ENCODE peak calls at places on chromosomes 4 and X, in eight cellular contexts. One of them, this sample, is unnamed.

GRCh38 chr4:113548303-113548702 is 213.2 kb downstream of the CAMK2D start:
- DNase-seq in left ventricle myocardium inferior: no peak
- DNase-seq in CD8-positive, alpha-beta T cell: no peak
- DNase-seq in cardiac muscle cell: no peak
- DNase-seq in adrenal gland: no peak
- DNase-seq in A549: no peak
- DNase-seq in IMR-90: no peak
- DNase-seq in HCT116: no peak
- DNase-seq in this sample: no peak

GRCh38 chr4:52718123-52718522 is 33.1 kb downstream of the ERVMER34-1 start:
- DNase-seq in left ventricle myocardium inferior: no peak
- DNase-seq in CD8-positive, alpha-beta T cell: no peak
- DNase-seq in cardiac muscle cell: no peak
- DNase-seq in adrenal gland: peak; percentile 35
- DNase-seq in A549: no peak
- DNase-seq in IMR-90: peak; percentile 49
- DNase-seq in HCT116: no peak
- DNase-seq in this sample: no peak

GRCh38 chr4:27716693-27717505 is 856.3 kb downstream of the STIM2 start:
- DNase-seq in left ventricle myocardium inferior: no peak
- DNase-seq in CD8-positive, alpha-beta T cell: no peak
- DNase-seq in cardiac muscle cell: peak; percentile 2
- DNase-seq in adrenal gland: no peak
- DNase-seq in A549: no peak
- DNase-seq in IMR-90: no peak
- DNase-seq in HCT116: no peak
- DNase-seq in this sample: no peak

GRCh38 chr4:26893491-26893890 is 32.9 kb downstream of the STIM2 start:
- DNase-seq in left ventricle myocardium inferior: no peak
- DNase-seq in CD8-positive, alpha-beta T cell: no peak
- DNase-seq in cardiac muscle cell: no peak
- DNase-seq in adrenal gland: no peak
- DNase-seq in A549: no peak
- DNase-seq in IMR-90: peak; percentile 38
- DNase-seq in HCT116: no peak
- DNase-seq in this sample: no peak

GRCh38 chr4:42167709-42168108 is 15.3 kb upstream of the BEND4 start:
- DNase-seq in left ventricle myocardium inferior: no peak
- DNase-seq in CD8-positive, alpha-beta T cell: no peak
- DNase-seq in cardiac muscle cell: no peak
- DNase-seq in adrenal gland: no peak
- DNase-seq in A549: no peak
- DNase-seq in IMR-90: no peak
- DNase-seq in HCT116: no peak
- DNase-seq in this sample: no peak

GRCh38 chr4:4787421-4787820 is 72.0 kb upstream of the MSX1 start:
- DNase-seq in left ventricle myocardium inferior: no peak
- DNase-seq in CD8-positive, alpha-beta T cell: no peak
- DNase-seq in cardiac muscle cell: no peak
- DNase-seq in adrenal gland: no peak
- DNase-seq in A549: no peak
- DNase-seq in IMR-90: no peak
- DNase-seq in HCT116: no peak
- DNase-seq in this sample: no peak

GRCh38 chrX:131841496-131842410 is 181.3 kb upstream of the STK26 start:
- DNase-seq in left ventricle myocardium inferior: no peak
- DNase-seq in CD8-positive, alpha-beta T cell: peak; percentile 13
- DNase-seq in cardiac muscle cell: peak; percentile 75
- DNase-seq in adrenal gland: peak; percentile 41
- DNase-seq in A549: peak; percentile 50
- DNase-seq in IMR-90: peak; percentile 38
- DNase-seq in HCT116: peak; percentile 40
- DNase-seq in this sample: no peak

GRCh38 chr4:61785766-61786165 is 585.6 kb downstream of the ADGRL3 start:
- DNase-seq in left ventricle myocardium inferior: no peak
- DNase-seq in CD8-positive, alpha-beta T cell: no peak
- DNase-seq in cardiac muscle cell: no peak
- DNase-seq in adrenal gland: no peak
- DNase-seq in A549: no peak
- DNase-seq in IMR-90: no peak
- DNase-seq in HCT116: no peak
- DNase-seq in this sample: no peak

GRCh38 chrX:11619426-11619825 is 46.3 kb downstream of the ARHGAP6 start:
- DNase-seq in left ventricle myocardium inferior: no peak
- DNase-seq in CD8-positive, alpha-beta T cell: no peak
- DNase-seq in cardiac muscle cell: no peak
- DNase-seq in adrenal gland: no peak
- DNase-seq in A549: no peak
- DNase-seq in IMR-90: peak; percentile 12
- DNase-seq in HCT116: no peak
- DNase-seq in this sample: no peak

GRCh38 chr4:40848251-40848650 is 98.5 kb downstream of the NSUN7 start:
- DNase-seq in left ventricle myocardium inferior: no peak
- DNase-seq in CD8-positive, alpha-beta T cell: no peak
- DNase-seq in cardiac muscle cell: no peak
- DNase-seq in adrenal gland: no peak
- DNase-seq in A549: no peak
- DNase-seq in IMR-90: peak; percentile 16
- DNase-seq in HCT116: no peak
- DNase-seq in this sample: no peak

GRCh38 chr4:183300070-183300469 is 20.0 kb downstream of the CLDN22 start:
- DNase-seq in left ventricle myocardium inferior: no peak
- DNase-seq in CD8-positive, alpha-beta T cell: no peak
- DNase-seq in cardiac muscle cell: no peak
- DNase-seq in adrenal gland: no peak
- DNase-seq in A549: no peak
- DNase-seq in IMR-90: peak; percentile 75
- DNase-seq in HCT116: no peak
- DNase-seq in this sample: no peak

GRCh38 chr4:10659251-10659650 is 25.3 kb downstream of the CLNK start:
- DNase-seq in left ventricle myocardium inferior: no peak
- DNase-seq in CD8-positive, alpha-beta T cell: no peak
- DNase-seq in cardiac muscle cell: no peak
- DNase-seq in adrenal gland: no peak
- DNase-seq in A549: no peak
- DNase-seq in IMR-90: no peak
- DNase-seq in HCT116: no peak
- DNase-seq in this sample: no peak

GRCh38 chr4:173217727-173218126 is 49.1 kb downstream of the GALNT7 start:
- DNase-seq in left ventricle myocardium inferior: no peak
- DNase-seq in CD8-positive, alpha-beta T cell: no peak
- DNase-seq in cardiac muscle cell: no peak
- DNase-seq in adrenal gland: no peak
- DNase-seq in A549: no peak
- DNase-seq in IMR-90: peak; percentile 83
- DNase-seq in HCT116: no peak
- DNase-seq in this sample: no peak

GRCh38 chrX:107674480-107675364 is 46.4 kb downstream of the PRPS1 start:
- DNase-seq in left ventricle myocardium inferior: peak; percentile 71
- DNase-seq in CD8-positive, alpha-beta T cell: peak; percentile 44
- DNase-seq in cardiac muscle cell: no peak
- DNase-seq in adrenal gland: peak; percentile 37
- DNase-seq in A549: no peak
- DNase-seq in IMR-90: no peak
- DNase-seq in HCT116: no peak
- DNase-seq in this sample: peak; percentile 58

GRCh38 chr4:67723949-67724348 is 23.0 kb upstream of the UBA6 start:
- DNase-seq in left ventricle myocardium inferior: no peak
- DNase-seq in CD8-positive, alpha-beta T cell: no peak
- DNase-seq in cardiac muscle cell: no peak
- DNase-seq in adrenal gland: no peak
- DNase-seq in A549: no peak
- DNase-seq in IMR-90: no peak
- DNase-seq in HCT116: no peak
- DNase-seq in this sample: no peak

GRCh38 chr4:143626134-143626859 is 74.2 kb downstream of the FREM3 start:
- DNase-seq in left ventricle myocardium inferior: peak; percentile 68
- DNase-seq in CD8-positive, alpha-beta T cell: no peak
- DNase-seq in cardiac muscle cell: no peak
- DNase-seq in adrenal gland: peak; percentile 40
- DNase-seq in A549: no peak
- DNase-seq in IMR-90: no peak
- DNase-seq in HCT116: no peak
- DNase-seq in this sample: peak; percentile 79

GRCh38 chrX:70168238-70169188 is 8.8 kb upstream of the DGAT2L6 start:
- DNase-seq in left ventricle myocardium inferior: no peak
- DNase-seq in CD8-positive, alpha-beta T cell: no peak
- DNase-seq in cardiac muscle cell: peak; percentile 10
- DNase-seq in adrenal gland: no peak
- DNase-seq in A549: peak; percentile 53
- DNase-seq in IMR-90: peak; percentile 77
- DNase-seq in HCT116: peak; percentile 3
- DNase-seq in this sample: peak; percentile 35

GRCh38 chr4:60365176-60365575 is 835.0 kb upstream of the ADGRL3 start:
- DNase-seq in left ventricle myocardium inferior: no peak
- DNase-seq in CD8-positive, alpha-beta T cell: no peak
- DNase-seq in cardiac muscle cell: no peak
- DNase-seq in adrenal gland: no peak
- DNase-seq in A549: no peak
- DNase-seq in IMR-90: no peak
- DNase-seq in HCT116: no peak
- DNase-seq in this sample: no peak

GRCh38 chr4:127601029-127601428 is 31.7 kb upstream of the INTU start:
- DNase-seq in left ventricle myocardium inferior: no peak
- DNase-seq in CD8-positive, alpha-beta T cell: no peak
- DNase-seq in cardiac muscle cell: no peak
- DNase-seq in adrenal gland: no peak
- DNase-seq in A549: no peak
- DNase-seq in IMR-90: peak; percentile 43
- DNase-seq in HCT116: no peak
- DNase-seq in this sample: no peak

GRCh38 chrX:55389376-55389775 is 62.6 kb upstream of the MAGEH1 start:
- DNase-seq in left ventricle myocardium inferior: no peak
- DNase-seq in CD8-positive, alpha-beta T cell: no peak
- DNase-seq in cardiac muscle cell: no peak
- DNase-seq in adrenal gland: no peak
- DNase-seq in A549: no peak
- DNase-seq in IMR-90: no peak
- DNase-seq in HCT116: no peak
- DNase-seq in this sample: no peak
- H3K9me3 ChIP-seq in left ventricle myocardium inferior: no peaks in the 10 kb centered on the region
- H3K9me3 ChIP-seq in CD8-positive, alpha-beta T cell: no peaks in the 10 kb centered on the region
- H3K9me3 ChIP-seq in cardiac muscle cell: no peaks in the 10 kb centered on the region
- H3K9me3 ChIP-seq in adrenal gland: no peaks in the 10 kb centered on the region
- H3K9me3 ChIP-seq in A549: no peaks in the 10 kb centered on the region
- H3K9me3 ChIP-seq in IMR-90: no peaks in the 10 kb centered on the region
- H3K9me3 ChIP-seq in HCT116: no peaks in the 10 kb centered on the region
- H3K9me3 ChIP-seq in this sample: no peaks in the 10 kb centered on the region

GRCh38 chr4:155615054-155615887 is 51.4 kb upstream of the GUCY1A1 start:
- DNase-seq in left ventricle myocardium inferior: no peak
- DNase-seq in CD8-positive, alpha-beta T cell: no peak
- DNase-seq in cardiac muscle cell: no peak
- DNase-seq in adrenal gland: no peak
- DNase-seq in A549: no peak
- DNase-seq in IMR-90: no peak
- DNase-seq in HCT116: no peak
- DNase-seq in this sample: no peak
- TF ChIP-seq CTCF in left ventricle myocardium inferior: no peak
- TF ChIP-seq CTCF in CD8-positive, alpha-beta T cell: no peak
- TF ChIP-seq CTCF in cardiac muscle cell: no peak
- TF ChIP-seq CTCF in adrenal gland: no peak
- TF ChIP-seq CTCF in A549: no peak
- TF ChIP-seq CTCF in IMR-90: no peak
- TF ChIP-seq CTCF in HCT116: no peak
- TF ChIP-seq CTCF in this sample: no peak

GRCh38 chr4:185322805-185323204 is 72.9 kb downstream of the LRP2BP start:
- DNase-seq in left ventricle myocardium inferior: no peak
- DNase-seq in CD8-positive, alpha-beta T cell: no peak
- DNase-seq in cardiac muscle cell: no peak
- DNase-seq in adrenal gland: no peak
- DNase-seq in A549: no peak
- DNase-seq in IMR-90: no peak
- DNase-seq in HCT116: no peak
- DNase-seq in this sample: no peak

GRCh38 chr4:185332575-185333464 is 62.9 kb downstream of the LRP2BP start:
- DNase-seq in left ventricle myocardium inferior: no peak
- DNase-seq in CD8-positive, alpha-beta T cell: no peak
- DNase-seq in cardiac muscle cell: no peak
- DNase-seq in adrenal gland: no peak
- DNase-seq in A549: no peak
- DNase-seq in IMR-90: no peak
- DNase-seq in HCT116: no peak
- DNase-seq in this sample: no peak

DNA sequence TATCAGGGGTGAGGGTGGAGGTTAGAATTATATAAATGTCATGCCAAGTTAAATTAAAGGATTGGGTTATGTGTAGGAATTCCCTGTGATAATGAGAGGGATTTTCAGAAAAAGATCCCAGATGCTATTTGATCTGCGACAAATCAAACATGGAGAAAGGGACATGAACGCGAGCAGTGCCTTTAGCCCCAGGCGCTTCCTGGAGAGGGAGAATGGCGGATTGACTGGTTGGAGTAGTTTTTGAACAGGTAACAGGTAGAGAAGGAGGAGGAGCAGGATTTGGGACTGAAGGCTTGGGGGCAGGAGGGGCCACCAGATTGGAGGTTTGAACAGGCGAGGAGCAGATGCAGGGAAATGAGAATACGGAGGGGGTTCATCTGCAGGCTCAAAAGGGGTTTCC is 67.1 kb downstream of the LRP2BP start:
- DNase-seq in left ventricle myocardium inferior: no peak
- DNase-seq in CD8-positive, alpha-beta T cell: no peak
- DNase-seq in cardiac muscle cell: no peak
- DNase-seq in adrenal gland: no peak
- DNase-seq in A549: no peak
- DNase-seq in IMR-90: no peak
- DNase-seq in HCT116: no peak
- DNase-seq in this sample: no peak
- H3K9me3 ChIP-seq in left ventricle myocardium inferior: peaks cover 6% of the 10 kb centered on the region
- H3K9me3 ChIP-seq in CD8-positive, alpha-beta T cell: no peaks in the 10 kb centered on the region
- H3K9me3 ChIP-seq in cardiac muscle cell: no peaks in the 10 kb centered on the region
- H3K9me3 ChIP-seq in adrenal gland: no peaks in the 10 kb centered on the region
- H3K9me3 ChIP-seq in A549: no peaks in the 10 kb centered on the region
- H3K9me3 ChIP-seq in IMR-90: peaks cover 7% of the 10 kb centered on the region
- H3K9me3 ChIP-seq in HCT116: no peaks in the 10 kb centered on the region
- H3K9me3 ChIP-seq in this sample: no peaks in the 10 kb centered on the region

DNA sequence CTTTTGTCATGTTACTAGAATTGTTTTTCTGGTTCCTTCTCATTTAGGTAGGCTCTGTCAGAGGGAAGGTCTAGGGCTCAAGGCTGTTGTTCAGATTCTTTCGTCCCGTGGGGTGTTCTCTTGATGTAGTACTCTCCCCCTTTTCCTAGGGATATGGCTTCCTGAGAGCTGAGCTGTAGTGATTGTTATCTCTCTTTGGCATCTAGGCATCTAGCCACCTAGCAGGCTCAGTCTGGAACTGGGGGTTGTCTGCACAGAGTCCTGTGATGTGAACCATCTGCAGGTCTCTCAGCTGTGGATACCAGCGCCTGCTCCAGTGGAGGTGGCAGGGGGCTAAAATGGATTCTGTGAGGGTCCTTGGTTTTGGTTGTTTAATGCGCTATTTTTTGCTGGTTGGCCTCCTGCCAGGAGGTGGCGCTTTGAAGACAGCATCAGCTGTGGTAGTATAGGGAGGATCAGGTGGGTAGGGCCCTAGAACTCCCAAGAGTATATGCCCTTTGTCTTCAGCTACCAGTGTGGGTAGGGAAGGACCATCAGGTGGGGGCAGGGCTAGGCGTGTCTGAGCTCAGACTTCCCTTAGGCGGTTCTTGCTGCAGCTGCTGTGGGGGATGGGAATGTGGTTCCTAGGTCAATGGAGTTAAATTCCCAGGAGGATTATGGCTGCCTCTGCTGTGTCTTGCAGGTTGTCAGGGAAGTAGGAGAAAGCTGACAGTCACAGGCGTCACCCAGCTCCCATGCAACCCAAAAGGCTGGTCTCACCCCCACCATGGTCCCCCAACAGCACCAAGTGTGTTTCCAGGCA is 78.0 kb upstream of the RAB40AL start:
- DNase-seq in left ventricle myocardium inferior: no peak
- DNase-seq in CD8-positive, alpha-beta T cell: no peak
- DNase-seq in cardiac muscle cell: no peak
- DNase-seq in adrenal gland: no peak
- DNase-seq in A549: no peak
- DNase-seq in IMR-90: no peak
- DNase-seq in HCT116: no peak
- DNase-seq in this sample: no peak
- TF ChIP-seq CTCF in left ventricle myocardium inferior: no peak
- TF ChIP-seq CTCF in CD8-positive, alpha-beta T cell: no peak
- TF ChIP-seq CTCF in cardiac muscle cell: no peak
- TF ChIP-seq CTCF in adrenal gland: no peak
- TF ChIP-seq CTCF in A549: no peak
- TF ChIP-seq CTCF in IMR-90: no peak
- TF ChIP-seq CTCF in HCT116: no peak
- TF ChIP-seq CTCF in this sample: no peak

This sample was measured in ovary.